ENCODE peak calls at places on chromosomes 1 and 21, in seven cellular contexts. X is K562, N is GM23338, G is endothelial cell of umbilical vein, K is SK-N-SH, B is suprapubic skin, C is esophagus muscularis mucosa. Q is an unnamed sample.
A peak's percentile ranks its signal among the peaks of the same experiment; 100 is the strongest.

GRCh38 chr21:45293726-45294401 is 6.2 kb upstream of the POFUT2 start:
- DNase-seq in X (no peak), N (no peak), G (no peak), K (peak; percentile 27), B (peak; percentile 67), C (no peak), Q (peak; percentile 47)

GRCh38 chr1:167860231-167860923 is 53.6 kb downstream of the ADCY10 start:
- DNase-seq in X (no peak), N (no peak), G (no peak), K (no peak), B (no peak), C (no peak), Q (no peak)

GRCh38 chr1:200042437-200043329 is 15.2 kb downstream of the NR5A2 start:
- DNase-seq in X (no peak), N (peak; percentile 71), G (peak; percentile 64), K (peak; percentile 44), B (no peak), C (no peak), Q (no peak)

GRCh38 chr1:169044971-169045370 is 61.5 kb upstream of the ATP1B1 start:
- DNase-seq in X (no peak), N (no peak), G (no peak), K (no peak), B (no peak), C (peak; percentile 7), Q (no peak)

GRCh38 chr1:65170511-65171142 is 22.6 kb downstream of the AK4 start:
- DNase-seq in X (no peak), N (no peak), G (no peak), K (peak; percentile 22), B (no peak), C (no peak), Q (peak; percentile 63)

GRCh38 chr1:38029081-38029681 is 16.6 kb downstream of the UTP11 start:
- DNase-seq in X (peak; percentile 44), N (peak; percentile 88), G (no peak), K (peak; percentile 87), B (no peak), C (no peak), Q (no peak)

GRCh38 chr1:186903374-186904129 is 74.8 kb downstream of the PLA2G4A start:
- DNase-seq in X (no peak), N (no peak), G (no peak), K (no peak), B (no peak), C (no peak), Q (no peak)

GRCh38 chr1:56073614-56074356 is 505.6 kb downstream of the PLPP3 start:
- DNase-seq in X (no peak), N (no peak), G (peak; percentile 99), K (no peak), B (peak; percentile 87), C (no peak), Q (peak; percentile 67)

GRCh38 chr1:1614204-1614953 is 921 bp upstream of the MIB2 start:
- DNase-seq in X (peak; percentile 56), N (no peak), G (no peak), K (no peak), B (peak; percentile 84), C (no peak), Q (no peak)

GRCh38 chr1:214808845-214809460 is 206.0 kb downstream of the CENPF start:
- DNase-seq in X (no peak), N (peak; percentile 64), G (peak; percentile 25), K (no peak), B (no peak), C (no peak), Q (no peak)

GRCh38 chr1:205480349-205481278 is 23.9 kb upstream of the CDK18 start:
- DNase-seq in X (no peak), N (no peak), G (no peak), K (no peak), B (no peak), C (no peak), Q (no peak)

DNA sequence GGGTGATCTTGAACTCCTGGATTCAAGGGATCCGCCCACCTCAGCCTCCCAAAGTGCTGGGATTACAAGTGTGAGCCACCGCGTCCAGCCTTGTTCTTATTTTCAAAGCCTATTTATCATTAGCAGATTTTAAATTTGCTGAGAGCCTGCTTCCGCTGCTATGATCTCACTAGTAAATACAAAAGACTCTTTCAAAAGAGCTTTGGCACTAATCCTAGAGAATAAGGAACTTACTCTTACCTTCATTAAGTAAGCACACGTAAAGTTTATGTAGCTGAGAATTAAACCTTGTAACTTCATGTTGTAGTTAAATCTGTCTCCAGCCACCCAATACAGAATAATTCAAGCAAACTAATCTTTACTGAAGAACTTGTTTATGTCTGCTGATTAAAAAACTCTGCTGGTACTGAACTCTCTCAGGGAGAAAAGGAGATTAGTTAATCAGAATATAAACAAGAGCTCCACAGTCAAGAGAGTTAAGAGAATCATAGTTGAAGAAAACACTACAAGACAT is 72.3 kb downstream of the RUSC1 start:
- DNase-seq in X (no peak), N (no peak), G (no peak), K (no peak), B (no peak), C (no peak), Q (no peak)
- TF ChIP-seq POLR2AphosphoS5 in X (no peak), N (no peak), G (no peak), K (no peak), B (no peak), C (no peak), Q (no peak)

GRCh38 chr21:37437376-37438080 is 71.0 kb downstream of the DYRK1A start:
- DNase-seq in X (no peak), N (no peak), G (no peak), K (no peak), B (no peak), C (no peak), Q (no peak)
- H3K4me1 ChIP-seq in X (no peaks in the 10 kb centered on the region), N (peaks cover 34% of the 10 kb centered on the region), G (peaks cover 4% of the 10 kb centered on the region), K (peaks cover 13% of the 10 kb centered on the region), B (peaks cover 37% of the 10 kb centered on the region), C (peaks cover 48% of the 10 kb centered on the region), Q (no peaks in the 10 kb centered on the region)

GRCh38 chr1:94819945-94820746 is at the start of gene SLC44A3:
- DNase-seq in X (no peak), N (peak; percentile 84), G (peak; percentile 33), K (peak; percentile 88), B (no peak), C (no peak), Q (peak; percentile 37)
- H3K4me3 ChIP-seq in X (no peak within 1 kb of the TSS), N (peak within 1 kb of the TSS; percentile 83), G (peak within 1 kb of the TSS; percentile 56), K (peak within 1 kb of the TSS; percentile 72), B (peak within 1 kb of the TSS; percentile 81), C (peak within 1 kb of the TSS; percentile 84), Q (peak within 1 kb of the TSS; percentile 73)

DNA sequence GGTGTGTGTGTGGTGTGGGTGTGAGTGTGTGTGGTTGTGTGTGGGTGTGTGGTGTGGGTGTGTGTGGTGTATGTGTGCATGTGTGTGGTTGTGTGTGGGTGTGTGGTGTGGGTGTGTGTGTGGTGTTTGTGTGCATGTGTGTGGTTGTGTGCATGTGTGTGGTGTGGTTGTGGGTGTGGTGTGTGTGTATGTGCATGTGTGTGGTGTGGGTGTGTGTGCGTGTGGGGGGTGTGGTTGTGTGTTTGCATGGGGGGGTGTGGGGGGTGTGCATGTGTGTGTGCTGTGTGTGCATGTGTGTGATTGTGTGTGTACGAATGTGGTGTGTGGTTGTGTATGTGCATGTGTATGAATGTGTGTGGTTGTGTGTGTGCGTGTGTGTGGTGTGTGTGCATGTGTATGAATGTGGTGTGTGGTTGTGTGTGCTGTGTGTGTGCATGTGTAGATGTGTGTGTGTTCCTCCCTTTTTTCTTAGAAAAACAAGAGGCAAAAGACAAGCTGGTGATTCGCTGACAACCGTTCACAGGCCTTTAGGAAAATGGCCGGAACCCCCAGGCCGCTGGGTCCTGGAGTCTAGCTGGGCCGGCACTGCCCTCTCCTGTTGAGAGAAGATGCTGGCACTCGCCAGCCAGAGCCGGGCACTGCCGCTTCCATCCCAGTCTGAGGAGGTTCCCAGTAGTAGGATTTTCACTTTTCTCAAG is 44.6 kb upstream of the ARHGEF16 start:
- DNase-seq in X (no peak), N (peak; percentile 25), G (peak; percentile 30), K (peak; percentile 86), B (no peak), C (no peak), Q (peak; percentile 62)
- TF ChIP-seq POLR2AphosphoS5 in X (no peak), N (no peak), G (no peak), K (no peak), B (no peak), C (no peak), Q (no peak)

GRCh38 chr1:89643577-89643976 is 10.7 kb downstream of the LRRC8C start:
- DNase-seq in X (no peak), N (no peak), G (peak; percentile 66), K (no peak), B (no peak), C (no peak), Q (no peak)
- H3K4me1 ChIP-seq in X (no peaks in the 10 kb centered on the region), N (no peaks in the 10 kb centered on the region), G (peaks cover 26% of the 10 kb centered on the region), K (peaks cover 3% of the 10 kb centered on the region), B (no peaks in the 10 kb centered on the region), C (peaks cover under 1% of the 10 kb centered on the region), Q (no peaks in the 10 kb centered on the region)

DNA sequence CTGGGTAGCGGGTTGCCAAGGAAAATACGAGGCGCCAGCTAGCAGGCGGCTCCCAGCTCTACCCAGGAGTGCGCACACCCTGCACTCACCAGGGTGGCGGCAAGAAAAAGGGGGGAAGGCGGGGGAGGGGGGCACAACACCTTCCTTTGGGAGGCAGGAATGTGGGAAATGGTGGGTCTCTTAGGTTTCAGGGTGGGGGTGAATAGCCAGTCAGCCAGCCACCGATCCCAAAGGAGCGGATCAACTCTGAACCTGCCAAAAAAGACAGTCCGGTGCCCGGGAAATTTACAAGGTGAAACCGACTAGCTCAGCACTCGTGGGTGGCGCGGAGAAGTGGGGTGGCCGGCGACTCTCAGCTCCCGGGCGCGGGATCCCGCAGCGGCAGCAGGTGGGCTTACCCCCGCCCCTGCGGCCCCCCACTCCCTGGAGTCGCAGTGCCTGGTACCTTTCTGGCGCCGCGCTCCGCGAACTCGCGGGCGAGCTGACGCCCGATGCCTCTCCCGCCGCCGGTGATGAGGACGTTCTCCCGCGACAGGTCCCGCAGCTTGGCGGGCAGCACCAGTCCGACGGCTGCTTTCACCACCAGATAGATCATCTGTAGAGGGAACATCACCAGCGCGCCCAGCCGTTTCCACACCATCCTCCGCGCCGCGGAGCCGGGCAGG is 1.2 kb downstream of the DHRS3 start:
- DNase-seq in X (no peak), N (no peak), G (no peak), K (peak; percentile 71), B (no peak), C (no peak), Q (no peak)
- H3K4me3 ChIP-seq in X (peak overlapping the region; percentile 71), N (peak overlapping the region; percentile 90), G (peak overlapping the region; percentile 81), K (peak overlapping the region; percentile 48), B (peak overlapping the region; percentile 87), C (peak overlapping the region; percentile 83), Q (peak overlapping the region; percentile 83)

DNA sequence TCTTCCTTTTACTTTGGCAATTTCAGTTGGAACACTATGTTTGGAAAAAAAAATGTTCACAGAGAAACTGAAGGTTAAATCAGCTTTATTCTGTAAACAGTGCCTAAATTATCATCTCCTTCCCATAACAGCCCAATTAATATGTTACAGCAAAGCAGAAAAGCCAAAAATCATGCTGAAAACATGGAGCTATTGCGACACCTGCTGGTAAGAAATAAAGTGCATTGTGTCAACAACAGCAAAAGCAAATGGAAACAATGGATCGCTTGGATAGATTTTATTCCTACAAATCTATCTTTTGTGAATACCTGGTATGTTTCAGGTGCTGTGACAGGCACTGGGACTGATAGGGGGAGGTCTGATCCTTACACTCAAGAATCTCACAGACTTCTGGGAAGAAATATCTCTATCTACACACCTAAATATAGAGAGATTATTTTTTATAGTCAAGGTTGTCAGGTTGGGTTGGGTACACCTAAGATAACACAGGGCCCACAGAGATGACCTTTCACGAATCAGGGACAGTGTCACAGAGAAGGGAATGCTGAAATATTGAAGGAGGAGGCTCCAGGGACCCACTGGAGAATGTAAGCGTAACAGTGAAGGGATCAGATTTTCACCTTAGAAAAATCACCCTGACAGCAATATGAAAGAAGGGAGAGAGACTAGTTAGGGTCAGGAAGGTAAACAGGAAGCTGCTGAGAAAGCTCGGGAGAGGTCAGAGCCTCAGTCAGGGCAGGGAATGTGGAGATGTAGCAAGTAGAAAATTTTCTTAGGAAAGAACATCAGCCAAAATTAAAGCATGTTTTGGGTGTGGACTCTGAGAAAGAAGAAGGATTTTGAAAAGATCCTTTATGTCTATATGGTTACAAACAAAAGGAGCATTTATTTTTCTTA is 16.5 kb upstream of the ERICH3 start:
- DNase-seq in X (peak; percentile 17), N (peak; percentile 84), G (peak; percentile 63), K (peak; percentile 25), B (no peak), C (no peak), Q (no peak)
- TF ChIP-seq POLR2AphosphoS5 in X (no peak), N (no peak), G (no peak), K (no peak), B (no peak), C (no peak), Q (no peak)

Q was measured in breast epithelium.